ENCODE peak calls at places on chromosomes 12 and 14, in four cellular contexts. H is EL; T is activated effector memory CD4-positive, alpha-beta T cell treated with Interleukin-2 at 50 U/mL for 16 hours; I is activated T-helper 1 cell treated with anti-CD3 and anti-CD28 coated beads, Interleukin-2, amount 50 U/mL, for 16 hours. C is an unnamed sample.

GRCh38 chr14:105853089-105853906 is 326.9 kb downstream of the TMEM121 start:
- DNase-seq in H (no peak), I (no peak), T (no peak), C (no peak)

GRCh38 chr14:51582437-51582836 is 69.3 kb upstream of the FRMD6 start:
- DNase-seq in T (no peak), H (no peak), I (no peak), C (peak)

GRCh38 chr12:47750229-47750798 is 8.4 kb downstream of the RAPGEF3 start:
- DNase-seq in I (no peak), H (no peak), T (no peak), C (no peak)

GRCh38 chr12:69097619-69098368 is 141.6 kb upstream of the CPSF6 start:
- DNase-seq in T (no peak), I (no peak), H (peak), C (no peak)

GRCh38 chr12:120763250-120763649 is 37.6 kb downstream of the ACADS start:
- DNase-seq in T (no peak), I (no peak), H (no peak), C (no peak)

GRCh38 chr12:52865090-52865944 is 16.5 kb upstream of the KRT78 start:
- DNase-seq in H (peak), T (no peak), I (no peak), C (peak)

GRCh38 chr14:71764701-71765347 is 167.4 kb upstream of the RGS6 start:
- DNase-seq in I (no peak), H (peak), T (no peak), C (peak)

GRCh38 chr12:89347325-89347829 is 4.9 kb downstream of the DUSP6 start:
- DNase-seq in T (no peak), H (no peak), I (no peak), C (no peak)

GRCh38 chr12:110639336-110640178 is 25.6 kb downstream of the TCTN1 start:
- DNase-seq in T (no peak), I (no peak), H (peak), C (peak)

GRCh38 chr12:18861287-18861858 is 123.5 kb downstream of the CAPZA3 start:
- DNase-seq in T (no peak), I (no peak), H (peak), C (peak)

C was measured in fibroblast of lung.